ENCODE peak calls at places on chromosomes 5 and 9, in seven cellular contexts. H is GM10248, A is cardiac fibroblast, N is activated B cell treated with CpG ODN at 0.5 μM for 24 hours, L is brain microvascular endothelial cell, C is OCI-LY7, U is GM12864. O is an unnamed sample.

GRCh38 chr5:57889558-57889957 is 406.9 kb upstream of the ACTBL2 start:
- DNase-seq in H (no peak), N (no peak), L (peak; percentile 44), C (no peak), U (no peak), A (peak; percentile 65), O (peak; percentile 25)

GRCh38 chr5:27450607-27451006 is 412.2 kb upstream of the CDH9 start:
- DNase-seq in A (peak; percentile 8), H (no peak), N (no peak), L (no peak), U (no peak), C (no peak), O (no peak)

GRCh38 chr9:134981001-134981400 is 63.3 kb upstream of the FCN1 start:
- DNase-seq in A (no peak), U (no peak), C (no peak), N (no peak), L (no peak), H (no peak), O (no peak)

GRCh38 chr9:82890865-82891264 is 172.1 kb downstream of the RASEF start:
- DNase-seq in U (no peak), H (no peak), L (no peak), C (no peak), A (no peak), N (no peak), O (no peak)

GRCh38 chr9:108618906-108619550 is 236.8 kb downstream of the ACTL7B start:
- DNase-seq in L (peak; percentile 30), U (no peak), C (no peak), H (no peak), A (no peak), N (no peak), O (no peak)

GRCh38 chr5:80182802-80183645 is 72.8 kb downstream of the SERINC5 start:
- DNase-seq in A (no peak), H (no peak), N (no peak), L (no peak), U (no peak), C (peak; percentile 76), O (no peak)

GRCh38 chr5:35852084-35852734 is 4.5 kb upstream of the IL7R start:
- DNase-seq in C (peak; percentile 49), N (no peak), H (peak; percentile 32), A (no peak), L (no peak), U (no peak), O (no peak)

GRCh38 chr9:135825435-135826187 is 81.7 kb downstream of the CAMSAP1 start:
- DNase-seq in L (no peak), A (no peak), H (no peak), U (no peak), C (no peak), N (no peak), O (no peak)

GRCh38 chr5:180334751-180335613 is 18.2 kb downstream of the GFPT2 start:
- DNase-seq in A (no peak), C (no peak), H (no peak), U (no peak), L (no peak), N (no peak), O (no peak)

GRCh38 chr9:126705767-126706697 is 92.3 kb downstream of the LMX1B start:
- DNase-seq in A (peak; percentile 28), N (peak; percentile 70), C (peak; percentile 63), U (no peak), L (peak; percentile 35), H (peak; percentile 77), O (no peak)

GRCh38 chr9:4235951-4236804 is 63.7 kb downstream of the GLIS3 start:
- DNase-seq in L (no peak), C (no peak), H (peak; percentile 34), N (no peak), U (no peak), A (peak; percentile 54), O (no peak)

GRCh38 chr5:148090780-148091221 is 27.0 kb downstream of the SPINK5 start:
- DNase-seq in H (no peak), L (no peak), C (no peak), A (no peak), N (no peak), U (no peak), O (no peak)

DNA sequence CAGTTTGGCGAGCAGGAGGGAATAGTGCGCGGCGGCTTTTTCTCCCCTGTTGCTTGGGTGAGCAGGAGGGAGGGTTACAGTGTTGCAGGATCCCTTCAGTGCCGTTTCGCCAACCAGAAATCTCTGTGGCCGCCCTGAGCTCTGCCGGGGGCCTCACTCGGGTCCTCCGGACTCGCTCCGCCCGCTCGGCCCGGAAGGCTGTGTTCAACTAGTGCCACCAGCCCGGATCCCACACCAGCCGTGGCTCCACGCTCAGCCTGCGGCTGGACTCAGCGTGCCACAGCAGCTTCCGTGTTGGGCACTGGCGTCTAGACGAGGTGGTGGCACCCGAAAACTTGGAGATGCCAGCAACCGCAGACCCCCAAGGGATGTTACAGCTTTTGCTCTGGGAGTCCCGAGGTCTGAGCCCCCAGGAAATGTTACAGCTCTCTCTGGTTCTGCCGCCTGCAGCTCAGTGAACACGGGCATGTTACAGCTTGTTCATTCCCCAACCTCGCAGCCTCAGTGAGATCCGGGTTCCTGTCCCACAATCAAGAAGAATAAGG is 16.0 kb upstream of the OR13C9 start:
- DNase-seq in C (no peak), A (no peak), U (no peak), H (no peak), N (no peak), L (no peak), O (no peak)
- TF ChIP-seq CTCF in C (no peak), A (no peak), U (no peak), H (no peak), N (no peak), L (no peak), O (no peak)

GRCh38 chr9:99826579-99826978 is 4.9 kb downstream of the NR4A3 start:
- DNase-seq in C (no peak), H (no peak), L (no peak), A (no peak), U (no peak), N (no peak), O (no peak)

GRCh38 chr9:99823392-99824377 is 2.0 kb downstream of the NR4A3 start:
- DNase-seq in C (peak; percentile 11), A (peak; percentile 47), N (peak; percentile 65), H (peak; percentile 65), L (peak; percentile 28), U (no peak), O (no peak)

GRCh38 chr9:99825158-99826046 is 3.7 kb downstream of the NR4A3 start:
- DNase-seq in L (no peak), C (no peak), H (no peak), A (no peak), U (no peak), N (peak; percentile 33), O (no peak)

GRCh38 chr9:99822596-99823391 is 1.1 kb downstream of the NR4A3 start:
- DNase-seq in A (peak; percentile 69), L (peak; percentile 53), C (peak; percentile 39), H (peak; percentile 41), N (peak; percentile 48), U (no peak), O (no peak)

DNA sequence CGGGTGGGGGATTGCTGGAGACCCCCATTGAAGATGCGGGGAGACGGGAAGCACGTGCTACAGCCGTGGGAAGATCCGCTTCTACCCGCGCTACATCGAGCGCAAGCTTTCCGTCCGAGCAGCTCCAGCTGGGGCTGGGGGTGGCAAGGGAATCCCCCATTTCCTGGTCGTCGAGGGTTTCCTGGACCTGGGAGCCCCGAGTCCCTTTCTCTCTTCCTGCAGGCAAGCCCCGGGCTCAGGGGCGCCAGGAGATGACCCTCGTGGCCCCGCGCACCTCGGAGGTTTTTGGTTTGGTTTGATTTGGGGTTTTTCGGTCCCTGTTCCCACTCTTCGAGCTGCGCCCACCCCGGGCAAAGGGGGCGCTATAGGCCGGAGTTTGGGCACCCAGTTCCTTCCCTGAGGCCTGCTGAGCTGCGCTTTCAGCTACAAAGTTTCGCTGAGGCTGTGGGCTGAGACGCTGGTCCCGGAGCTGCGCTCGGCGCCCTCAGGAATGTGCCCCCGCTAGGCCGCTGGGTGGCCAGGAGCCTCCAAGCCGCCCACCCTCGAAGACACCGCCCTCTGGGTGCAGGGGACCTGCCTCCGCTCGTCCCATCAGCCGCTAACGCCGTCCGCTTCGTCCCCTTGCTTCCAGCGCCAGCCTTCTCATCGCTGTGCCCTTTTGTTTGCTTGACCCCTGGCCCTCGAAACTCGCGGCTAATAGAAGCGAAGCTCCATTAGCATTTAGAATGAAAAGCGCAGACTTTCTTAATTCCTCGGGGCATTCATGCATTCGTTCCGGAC is 2.9 kb downstream of the NR4A3 start:
- DNase-seq in L (peak; percentile 21), A (no peak), H (peak; percentile 80), C (peak; percentile 70), N (peak; percentile 66), U (no peak), O (no peak)
- TF ChIP-seq CTCF in L (peak; percentile 78), A (peak; percentile 50), H (peak; percentile 49), C (peak; percentile 81), N (no peak), U (peak; percentile 83), O (peak; percentile 55)

GRCh38 chr5:16946725-16947124 is 10.6 kb upstream of the MYO10 start:
- DNase-seq in L (no peak), U (no peak), A (no peak), H (no peak), N (no peak), C (no peak), O (no peak)

GRCh38 chr5:16943846-16944675 is 8.0 kb upstream of the MYO10 start:
- DNase-seq in H (no peak), U (no peak), N (no peak), A (no peak), C (no peak), L (no peak), O (no peak)

DNA sequence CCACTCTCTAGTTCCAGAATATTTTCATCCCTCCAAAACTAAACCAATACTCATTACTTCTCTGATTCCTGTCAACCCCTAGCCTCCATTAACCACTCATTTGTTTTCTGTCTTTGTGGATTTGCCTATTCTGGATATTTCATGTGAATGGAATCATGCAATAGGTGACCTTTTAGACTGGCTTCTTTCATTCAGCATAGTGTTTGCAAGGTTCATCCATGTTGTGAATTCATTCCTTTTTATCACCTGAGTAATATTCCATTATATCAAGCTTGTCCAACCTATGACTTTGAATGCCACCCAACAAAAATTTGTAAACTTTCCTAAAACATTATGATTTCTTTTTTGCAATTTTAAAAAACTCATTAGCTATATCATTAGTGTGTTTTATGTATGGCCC is 9.1 kb upstream of the MYO10 start:
- DNase-seq in N (no peak), U (no peak), A (no peak), C (no peak), H (no peak), L (no peak), O (no peak)
- TF ChIP-seq CTCF in N (no peak), U (no peak), A (no peak), C (no peak), H (no peak), L (no peak), O (no peak)

GRCh38 chr5:133319244-133319643 is 267.4 kb downstream of the HSPA4 start:
- DNase-seq in N (no peak), A (no peak), L (no peak), C (no peak), U (no peak), H (no peak), O (no peak)

GRCh38 chr5:133314086-133314485 is 262.3 kb downstream of the HSPA4 start:
- DNase-seq in L (no peak), H (no peak), N (no peak), A (no peak), C (no peak), U (no peak), O (no peak)

GRCh38 chr5:133317558-133317957 is 265.7 kb downstream of the HSPA4 start:
- DNase-seq in H (no peak), N (no peak), L (no peak), U (no peak), A (no peak), C (peak; percentile 6), O (no peak)

GRCh38 chr5:133319905-133320520 is 268.2 kb downstream of the HSPA4 start:
- DNase-seq in U (no peak), N (no peak), L (no peak), A (no peak), C (peak; percentile 5), H (no peak), O (no peak)

GRCh38 chr5:133316346-133317343 is 264.8 kb downstream of the HSPA4 start:
- DNase-seq in H (no peak), U (no peak), A (peak; percentile 2), N (no peak), L (no peak), C (peak; percentile 14), O (no peak)
- TF ChIP-seq CTCF in H (no peak), U (peak; percentile 52), A (no peak), N (no peak), L (peak; percentile 51), C (peak; percentile 64), O (no peak)

O was measured in AG09319.